ENCODE peak calls at places on chromosome 17, in nine cellular contexts. I is A673, U is tibial nerve, N is OCI-LY7, Z is esophagus squamous epithelium, O is AG04449, P is esophagus muscularis mucosa, M is glutamatergic neuron, R is left lung. W is an unnamed sample.

GRCh38 chr17:43645450-43645764 is 16.3 kb downstream of the MEOX1 start:
- DNase-seq in I (no peak), U (no peak), N (no peak), Z (no peak), O (no peak), P (no peak), M (no peak), R (no peak), W (no peak)

GRCh38 chr17:44115585-44116415 is 7.6 kb downstream of the HDAC5 start:
- DNase-seq in I (peak), U (no peak), N (no peak), Z (no peak), O (no peak), P (no peak), M (peak), R (no peak), W (no peak)

GRCh38 chr17:58758890-58759289 is 3.2 kb downstream of the PPM1E start:
- DNase-seq in I (no peak), U (no peak), N (no peak), Z (no peak), O (no peak), P (no peak), M (no peak), R (no peak), W (no peak)

GRCh38 chr17:45043813-45044540 is 7.5 kb downstream of the DCAKD start:
- DNase-seq in I (no peak), U (no peak), N (no peak), Z (no peak), O (no peak), P (no peak), M (no peak), R (no peak), W (no peak)

GRCh38 chr17:42653179-42654124 is 5.6 kb upstream of the TUBG2 start:
- DNase-seq in I (peak), U (peak), N (no peak), Z (no peak), O (no peak), P (no peak), M (no peak), R (peak), W (no peak)

GRCh38 chr17:57672205-57672632 is 72.9 kb downstream of the CCDC182 start:
- DNase-seq in I (no peak), U (no peak), N (peak), Z (no peak), O (peak), P (peak), M (no peak), R (no peak), W (peak)

GRCh38 chr17:56319531-56319930 is 166.3 kb downstream of the ANKFN1 start:
- DNase-seq in I (peak), U (no peak), N (peak), Z (no peak), O (no peak), P (no peak), M (no peak), R (no peak), W (no peak)

GRCh38 chr17:40956401-40957254 is 10.1 kb downstream of the KRT39 start:
- DNase-seq in I (no peak), U (no peak), N (no peak), Z (no peak), O (peak), P (no peak), M (no peak), R (no peak), W (no peak)

GRCh38 chr17:69410671-69411070 is 3.8 kb upstream of the MAP2K6 start:
- DNase-seq in I (no peak), U (no peak), N (no peak), Z (no peak), O (no peak), P (no peak), M (no peak), R (no peak), W (no peak)

GRCh38 chr17:78839762-78840529 is 668 bp downstream of the USP36 start:
- DNase-seq in I (peak), U (no peak), N (peak), Z (no peak), O (no peak), P (no peak), M (peak), R (peak), W (peak)

GRCh38 chr17:21280081-21280518 is 4.4 kb upstream of the MAP2K3 start:
- DNase-seq in I (peak), U (peak), N (peak), Z (peak), O (no peak), P (peak), M (peak), R (peak), W (peak)

GRCh38 chr17:45381001-45381400 is 51.7 kb downstream of the ARHGAP27 start:
- DNase-seq in I (no peak), U (no peak), N (no peak), Z (no peak), O (no peak), P (no peak), M (no peak), R (peak), W (no peak)

GRCh38 chr17:50048146-50048720 is 7.7 kb upstream of the ITGA3 start:
- DNase-seq in I (no peak), U (peak), N (no peak), Z (no peak), O (no peak), P (no peak), M (no peak), R (no peak), W (no peak)

GRCh38 chr17:38667099-38667786 is 7.5 kb downstream of the EPOP start:
- DNase-seq in I (peak), U (no peak), N (peak), Z (no peak), O (no peak), P (no peak), M (peak), R (peak), W (no peak)

GRCh38 chr17:46894476-46895151 is 28.3 kb upstream of the GOSR2 start:
- DNase-seq in I (no peak), U (no peak), N (no peak), Z (no peak), O (no peak), P (no peak), M (no peak), R (no peak), W (no peak)

GRCh38 chr17:3659541-3660111 is 8.8 kb downstream of the TAX1BP3 start:
- DNase-seq in I (no peak), U (peak), N (no peak), Z (no peak), O (no peak), P (no peak), M (no peak), R (peak), W (peak)

GRCh38 chr17:81512984-81513668 is 527 bp upstream of the ACTG1 start:
- DNase-seq in I (peak), U (peak), N (peak), Z (no peak), O (no peak), P (peak), M (peak), R (peak), W (no peak)

GRCh38 chr17:78144736-78145641 is 1.2 kb upstream of the C17orf99 start:
- DNase-seq in I (no peak), U (no peak), N (no peak), Z (no peak), O (no peak), P (no peak), M (no peak), R (peak), W (no peak)

GRCh38 chr17:81277421-81277820 is 17.7 kb downstream of the SLC38A10 start:
- DNase-seq in I (no peak), U (no peak), N (no peak), Z (no peak), O (no peak), P (peak), M (no peak), R (peak), W (no peak)

GRCh38 chr17:17117923-17118322 is 75.7 kb downstream of the MPRIP start:
- DNase-seq in I (no peak), U (no peak), N (no peak), Z (no peak), O (no peak), P (no peak), M (no peak), R (no peak), W (no peak)

GRCh38 chr17:58381124-58381838 is 29.3 kb upstream of the SUPT4H1 start:
- DNase-seq in I (no peak), U (no peak), N (no peak), Z (no peak), O (no peak), P (no peak), M (no peak), R (no peak), W (no peak)

GRCh38 chr17:35002876-35003551 is 22.7 kb downstream of the LIG3 start:
- DNase-seq in I (no peak), U (no peak), N (no peak), Z (no peak), O (no peak), P (no peak), M (no peak), R (no peak), W (no peak)

GRCh38 chr17:74190154-74190553 is 13.3 kb upstream of the RPL38 start:
- DNase-seq in I (peak), U (no peak), N (peak), Z (no peak), O (no peak), P (no peak), M (no peak), R (no peak), W (no peak)

GRCh38 chr17:30113213-30113612 is 3.4 kb upstream of the NSRP1 start:
- DNase-seq in I (peak), U (no peak), N (no peak), Z (no peak), O (no peak), P (peak), M (no peak), R (no peak), W (no peak)

GRCh38 chr17:49756805-49757496 is 7.0 kb downstream of the FAM117A start:
- DNase-seq in I (no peak), U (no peak), N (no peak), Z (no peak), O (no peak), P (no peak), M (no peak), R (no peak), W (no peak)

GRCh38 chr17:15361592-15361991 is 20.2 kb upstream of the TEKT3 start:
- DNase-seq in I (no peak), U (no peak), N (no peak), Z (no peak), O (no peak), P (no peak), M (no peak), R (no peak), W (no peak)

GRCh38 chr17:38702166-38702899 is 2.7 kb upstream of the MLLT6 start:
- DNase-seq in I (peak), U (peak), N (peak), Z (peak), O (no peak), P (peak), M (peak), R (peak), W (peak)

GRCh38 chr17:57628421-57628820 is 116.7 kb downstream of the CCDC182 start:
- DNase-seq in I (no peak), U (no peak), N (no peak), Z (no peak), O (no peak), P (no peak), M (no peak), R (no peak), W (no peak)

GRCh38 chr17:82598256-82599011 is 49.8 kb downstream of the WDR45B start:
- DNase-seq in I (no peak), U (no peak), N (no peak), Z (no peak), O (no peak), P (no peak), M (no peak), R (no peak), W (no peak)

GRCh38 chr17:27413295-27413694 is 43.0 kb upstream of the KSR1 start:
- DNase-seq in I (no peak), U (no peak), N (no peak), Z (no peak), O (no peak), P (no peak), M (no peak), R (no peak), W (no peak)

GRCh38 chr17:27414686-27415085 is 41.6 kb upstream of the KSR1 start:
- DNase-seq in I (no peak), U (no peak), N (no peak), Z (no peak), O (no peak), P (no peak), M (no peak), R (peak), W (no peak)

GRCh38 chr17:27414271-27414670 is 42.0 kb upstream of the KSR1 start:
- DNase-seq in I (no peak), U (no peak), N (no peak), Z (no peak), O (no peak), P (no peak), M (no peak), R (peak), W (no peak)

GRCh38 chr17:27413792-27414191 is 42.5 kb upstream of the KSR1 start:
- DNase-seq in I (no peak), U (no peak), N (peak), Z (no peak), O (no peak), P (no peak), M (no peak), R (no peak), W (no peak)

DNA sequence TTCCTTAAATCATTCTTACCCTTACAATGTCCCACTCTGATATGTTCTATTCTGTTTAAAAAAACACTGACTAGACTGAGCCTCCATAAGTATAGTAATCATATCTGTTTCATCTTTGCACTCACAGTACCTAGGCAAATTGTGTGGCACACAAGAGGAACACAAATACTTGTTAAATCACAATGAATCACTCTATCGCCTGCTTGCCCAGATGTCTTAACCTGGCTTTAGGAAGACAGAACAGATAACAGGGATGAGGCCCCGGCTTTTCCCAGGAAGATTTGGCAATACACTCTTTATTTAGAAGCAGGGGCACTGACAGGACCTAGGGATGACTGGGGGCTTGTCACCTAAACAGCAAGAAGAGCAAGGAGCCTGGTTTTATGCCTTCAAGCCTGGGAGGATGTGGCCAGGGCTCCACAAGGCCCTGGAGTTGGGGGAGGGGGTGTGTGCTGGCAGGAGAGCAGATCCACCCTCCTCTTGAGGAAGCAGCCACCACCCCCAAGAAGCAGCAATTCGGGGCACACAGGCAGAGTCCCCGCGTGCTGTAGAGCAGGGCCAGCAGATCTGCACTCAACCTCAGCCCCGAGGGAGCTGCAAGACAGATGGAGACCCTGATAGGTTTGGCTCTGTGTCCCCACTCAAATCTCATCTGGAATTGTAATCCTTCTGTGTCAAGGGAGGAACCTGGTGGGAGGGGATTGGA is 41.0 kb upstream of the KSR1 start:
- DNase-seq in I (no peak), U (no peak), N (no peak), Z (no peak), O (no peak), P (no peak), M (peak), R (peak), W (peak)
- TF ChIP-seq CTCF in I (no peak), U (no peak), N (no peak), Z (no peak), O (no peak), P (no peak), M (no peak), R (no peak), W (no peak)

GRCh38 chr17:2449486-2449885 is 48.6 kb upstream of the MNT start:
- DNase-seq in I (peak), U (no peak), N (peak), Z (no peak), O (no peak), P (no peak), M (no peak), R (no peak), W (no peak)
- TF ChIP-seq CTCF in I (no peak), U (no peak), N (no peak), Z (no peak), O (no peak), P (no peak), M (no peak), R (no peak), W (no peak)

DNA sequence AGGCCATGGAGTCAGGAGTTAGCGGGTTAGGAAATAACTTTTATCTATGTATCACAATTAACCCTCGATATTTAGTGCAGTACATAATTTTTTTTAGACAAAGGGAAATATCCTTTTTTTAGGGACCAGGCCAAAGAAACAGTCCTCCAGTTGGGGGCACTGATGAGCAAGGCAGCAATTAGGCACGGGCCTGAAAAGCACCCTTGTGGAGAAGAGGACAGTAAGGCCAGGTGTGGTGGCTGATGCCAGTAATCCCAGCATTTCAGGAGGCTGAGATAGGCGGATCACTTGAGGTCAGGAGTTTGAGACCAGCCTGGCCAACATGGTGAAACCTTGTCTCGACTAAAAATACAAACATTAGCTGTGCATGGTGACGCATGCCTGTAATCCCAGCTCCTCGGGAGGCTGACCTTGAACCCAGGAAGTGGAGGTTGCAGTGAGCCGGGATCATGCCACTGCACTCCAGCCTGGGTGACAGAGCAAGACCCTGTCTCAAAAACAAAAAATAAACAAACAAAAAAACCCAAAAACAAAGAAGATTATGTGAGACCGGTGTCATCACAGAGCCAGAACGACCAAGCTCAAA is 158.3 kb upstream of the NOL11 start:
- DNase-seq in I (no peak), U (no peak), N (no peak), Z (no peak), O (no peak), P (no peak), M (no peak), R (no peak), W (peak)
- TF ChIP-seq CTCF in I (peak), U (no peak), N (peak), Z (peak), O (no peak), P (no peak), M (no peak), R (peak), W (no peak)

DNA sequence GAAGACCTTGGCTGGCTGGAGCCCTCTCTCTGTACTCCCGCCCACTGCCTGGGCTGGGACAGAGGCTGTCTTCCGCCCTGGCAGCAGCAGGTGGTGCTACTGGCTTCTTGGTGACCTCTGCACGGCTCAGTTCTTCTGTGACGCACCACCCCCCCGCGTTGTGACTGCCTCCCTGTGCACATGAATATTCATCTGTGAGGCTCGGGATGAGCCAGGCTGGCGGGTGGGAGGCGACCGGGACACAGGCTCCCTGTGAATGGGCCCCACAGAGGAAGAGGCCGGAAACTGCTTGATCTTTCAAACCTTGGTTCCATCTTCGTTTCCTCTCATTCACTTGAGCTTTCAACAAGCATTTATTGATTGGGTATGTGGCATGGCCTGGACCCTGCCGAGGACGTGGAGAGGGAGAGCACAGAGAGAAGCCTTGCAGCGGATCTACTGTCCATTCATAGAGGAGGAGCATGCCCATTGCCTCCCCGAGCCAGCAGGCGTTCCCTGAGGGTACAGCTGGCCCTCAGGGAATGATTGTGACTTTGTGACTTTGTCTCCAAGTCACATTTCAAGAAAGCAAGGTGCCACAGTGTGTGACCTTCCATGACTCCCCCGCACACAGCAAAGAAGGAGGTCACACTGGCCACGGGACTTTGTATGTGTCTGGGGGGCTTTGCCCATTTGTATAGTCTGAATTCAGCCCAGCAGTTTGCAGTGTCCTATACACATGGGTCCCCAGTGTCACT is 45.0 kb downstream of the B9D1 start:
- DNase-seq in I (peak), U (peak), N (peak), Z (no peak), O (peak), P (no peak), M (peak), R (no peak), W (no peak)
- TF ChIP-seq CTCF in I (peak), U (peak), N (peak), Z (peak), O (peak), P (peak), M (no peak), R (no peak), W (peak)

GRCh38 chr17:76075364-76076099 is 951 bp downstream of the GALR2 start:
- DNase-seq in I (peak), U (no peak), N (no peak), Z (no peak), O (no peak), P (no peak), M (peak), R (no peak), W (no peak)
- TF ChIP-seq CTCF in I (peak), U (no peak), N (no peak), Z (no peak), O (no peak), P (no peak), M (no peak), R (no peak), W (no peak)

GRCh38 chr17:39870776-39871175 is 2.8 kb downstream of the ZPBP2 start:
- DNase-seq in I (no peak), U (no peak), N (no peak), Z (no peak), O (no peak), P (no peak), M (no peak), R (no peak), W (no peak)

GRCh38 chr17:39868554-39868942 is 546 bp downstream of the ZPBP2 start:
- DNase-seq in I (no peak), U (no peak), N (no peak), Z (no peak), O (no peak), P (no peak), M (no peak), R (no peak), W (no peak)

GRCh38 chr17:39867084-39867890 is 715 bp upstream of the ZPBP2 start:
- DNase-seq in I (no peak), U (no peak), N (no peak), Z (no peak), O (no peak), P (no peak), M (no peak), R (no peak), W (no peak)

GRCh38 chr17:39867891-39868553 is at the start of gene ZPBP2:
- DNase-seq in I (no peak), U (no peak), N (no peak), Z (no peak), O (no peak), P (no peak), M (no peak), R (no peak), W (no peak)

GRCh38 chr17:39872700-39873099 is 4.7 kb downstream of the ZPBP2 start:
- DNase-seq in I (peak), U (no peak), N (no peak), Z (no peak), O (peak), P (no peak), M (no peak), R (no peak), W (no peak)
- TF ChIP-seq CTCF in I (no peak), U (no peak), N (no peak), Z (peak), O (no peak), P (no peak), M (peak), R (no peak), W (no peak)